ENCODE peak calls at places on chromosomes 6 and 20, in nine cellular contexts. M is Jurkat, Clone E6-1; Y is psoas muscle; A is GM12892; O is globus pallidus; X is NT2/D1; F is upper lobe of right lung; I is NCI-H69; R is stimulated activated naive CD8-positive, alpha-beta T cell treated with anti-CD3 and anti-CD28 coated beads, Interleukin-15, Interleukin-2, amounts not matched to agents 100 U/mL and 50 U/mL, for 24 hours. Q is an unnamed sample.

GRCh38 chr6:31815025-31815838 is at the start of the genes HSPA1A and HSPA1L:
- DNase-seq in M (no peak), Y (peak; percentile 94), A (peak; percentile 57), O (peak; percentile 99), X (peak; percentile 85), F (peak; percentile 94), I (peak; percentile 100), R (peak; percentile 76), Q (peak; percentile 96)

GRCh38 chr6:90294989-90295853 is 1.4 kb downstream of the BACH2 start:
- DNase-seq in M (no peak), Y (peak; percentile 46), A (peak; percentile 20), O (peak; percentile 66), X (no peak), F (peak; percentile 75), I (peak; percentile 31), R (peak; percentile 92), Q (no peak)

GRCh38 chr6:35757461-35758123 is 18.8 kb upstream of the CLPSL2 start:
- DNase-seq in M (peak; percentile 65), Y (no peak), A (no peak), O (no peak), X (no peak), F (no peak), I (peak; percentile 42), R (no peak), Q (no peak)

GRCh38 chr20:5729348-5729747 is 20.9 kb upstream of the SHLD1 start:
- DNase-seq in M (no peak), Y (no peak), A (no peak), O (no peak), X (no peak), F (no peak), I (no peak), R (no peak), Q (no peak)

GRCh38 chr6:141968632-141969031 is 164.1 kb upstream of the GJE1 start:
- DNase-seq in M (no peak), Y (no peak), A (no peak), O (no peak), X (no peak), F (no peak), I (no peak), R (no peak), Q (no peak)

GRCh38 chr20:51563597-51564332 is 21.2 kb upstream of the NFATC2 start:
- DNase-seq in M (no peak), Y (peak; percentile 57), A (no peak), O (no peak), X (no peak), F (no peak), I (peak; percentile 8), R (peak; percentile 35), Q (no peak)

GRCh38 chr20:17579369-17580039 is 9.6 kb downstream of the DSTN start:
- DNase-seq in M (no peak), Y (no peak), A (no peak), O (no peak), X (no peak), F (no peak), I (no peak), R (no peak), Q (no peak)

GRCh38 chr6:166751051-166751595 is 124.1 kb upstream of the RPS6KA2 start:
- DNase-seq in M (peak; percentile 40), Y (no peak), A (no peak), O (no peak), X (no peak), F (no peak), I (no peak), R (peak; percentile 30), Q (no peak)

GRCh38 chr6:41053056-41053455 is at the start of gene APOBEC2:
- DNase-seq in M (no peak), Y (peak; percentile 81), A (no peak), O (no peak), X (no peak), F (no peak), I (peak; percentile 14), R (no peak), Q (no peak)

Q was measured in iPS DF 6.9.